ENCODE peak calls at places on chromosomes 3 and 15, in four cellular contexts. One of them, this sample, is unnamed.
A peak's percentile ranks its signal among the peaks of the same experiment; 100 is the strongest.

GRCh38 chr3:66393486-66394260 is 107.1 kb downstream of the LRIG1 start:
- DNase-seq in GM12878: peak; percentile 47
- DNase-seq in HepG2: no peak
- DNase-seq in K562: no peak
- DNase-seq in this sample: no peak

GRCh38 chr3:4584537-4585249 is 91.5 kb downstream of the ITPR1 start:
- DNase-seq in GM12878: peak; percentile 13
- DNase-seq in HepG2: no peak
- DNase-seq in K562: no peak
- DNase-seq in this sample: no peak

GRCh38 chr3:112088944-112089343 is 2.8 kb downstream of the C3orf52 start:
- DNase-seq in GM12878: no peak
- DNase-seq in HepG2: no peak
- DNase-seq in K562: no peak
- DNase-seq in this sample: no peak

GRCh38 chr3:11373645-11374044 is 101.4 kb downstream of the ATG7 start:
- DNase-seq in GM12878: no peak
- DNase-seq in HepG2: no peak
- DNase-seq in K562: no peak
- DNase-seq in this sample: no peak

GRCh38 chr3:10417849-10418248 is 87.5 kb downstream of the ATP2B2 start:
- DNase-seq in GM12878: no peak
- DNase-seq in HepG2: peak; percentile 38
- DNase-seq in K562: peak; percentile 41
- DNase-seq in this sample: no peak

GRCh38 chr3:5520237-5520636 is 332.7 kb downstream of the EDEM1 start:
- DNase-seq in GM12878: no peak
- DNase-seq in HepG2: no peak
- DNase-seq in K562: peak; percentile 71
- DNase-seq in this sample: no peak

GRCh38 chr15:90047956-90048575 is 46.9 kb downstream of the ZNF710 start:
- DNase-seq in GM12878: no peak
- DNase-seq in HepG2: no peak
- DNase-seq in K562: no peak
- DNase-seq in this sample: no peak

GRCh38 chr3:173743111-173743510 is 345.6 kb downstream of the NLGN1 start:
- DNase-seq in GM12878: no peak
- DNase-seq in HepG2: no peak
- DNase-seq in K562: no peak
- DNase-seq in this sample: no peak

GRCh38 chr3:168671091-168671490 is 575.4 kb upstream of the GOLIM4 start:
- DNase-seq in GM12878: no peak
- DNase-seq in HepG2: no peak
- DNase-seq in K562: no peak
- DNase-seq in this sample: no peak

GRCh38 chr15:96870510-96871039 is 540.1 kb downstream of the NR2F2 start:
- DNase-seq in GM12878: no peak
- DNase-seq in HepG2: no peak
- DNase-seq in K562: no peak
- DNase-seq in this sample: peak; percentile 34

GRCh38 chr3:12959838-12960378 is 113.3 kb downstream of the IQSEC1 start:
- DNase-seq in GM12878: no peak
- DNase-seq in HepG2: no peak
- DNase-seq in K562: peak; percentile 53
- DNase-seq in this sample: no peak

GRCh38 chr3:141877911-141878310 is 1.5 kb downstream of the ATP1B3 start:
- DNase-seq in GM12878: no peak
- DNase-seq in HepG2: no peak
- DNase-seq in K562: no peak
- DNase-seq in this sample: no peak

GRCh38 chr3:187567026-187567425 is 103.2 kb downstream of the SST start:
- DNase-seq in GM12878: no peak
- DNase-seq in HepG2: no peak
- DNase-seq in K562: no peak
- DNase-seq in this sample: no peak

GRCh38 chr3:36221975-36222374 is 158.3 kb upstream of the STAC start:
- DNase-seq in GM12878: no peak
- DNase-seq in HepG2: no peak
- DNase-seq in K562: no peak
- DNase-seq in this sample: no peak

GRCh38 chr15:78873796-78874761 is 1.4 kb downstream of the MORF4L1 start:
- DNase-seq in GM12878: no peak
- DNase-seq in HepG2: no peak
- DNase-seq in K562: no peak
- DNase-seq in this sample: no peak

GRCh38 chr15:38612159-38612863 is 47.7 kb upstream of the RASGRP1 start:
- DNase-seq in GM12878: no peak
- DNase-seq in HepG2: no peak
- DNase-seq in K562: no peak
- DNase-seq in this sample: no peak

GRCh38 chr3:147507638-147508286 is 98.6 kb downstream of the ZIC1 start:
- DNase-seq in GM12878: no peak
- DNase-seq in HepG2: no peak
- DNase-seq in K562: no peak
- DNase-seq in this sample: no peak

GRCh38 chr3:171883893-171884279 is 40.7 kb downstream of the TMEM212 start:
- DNase-seq in GM12878: no peak
- DNase-seq in HepG2: no peak
- DNase-seq in K562: no peak
- DNase-seq in this sample: no peak

GRCh38 chr3:113626513-113627371 is 69.7 kb downstream of the USF3 start:
- DNase-seq in GM12878: no peak
- DNase-seq in HepG2: peak; percentile 61
- DNase-seq in K562: peak; percentile 37
- DNase-seq in this sample: peak; percentile 76

GRCh38 chr3:132289311-132289710 is 27.9 kb upstream of the ACP3 start:
- DNase-seq in GM12878: no peak
- DNase-seq in HepG2: no peak
- DNase-seq in K562: no peak
- DNase-seq in this sample: no peak

GRCh38 chr3:69357196-69357595 is 28.7 kb downstream of the FRMD4B start:
- DNase-seq in GM12878: no peak
- DNase-seq in HepG2: no peak
- DNase-seq in K562: no peak
- DNase-seq in this sample: no peak

GRCh38 chr3:24496529-24497482 is 2.2 kb upstream of the THRB start:
- DNase-seq in GM12878: no peak
- DNase-seq in HepG2: peak; percentile 82
- DNase-seq in K562: peak; percentile 67
- DNase-seq in this sample: peak; percentile 79

GRCh38 chr3:179558742-179559364 is 3.9 kb upstream of the ACTL6A start:
- DNase-seq in GM12878: peak; percentile 12
- DNase-seq in HepG2: peak; percentile 48
- DNase-seq in K562: peak; percentile 38
- DNase-seq in this sample: peak; percentile 73

GRCh38 chr3:52455283-52456168 is at the start of gene NISCH:
- DNase-seq in GM12878: peak; percentile 30
- DNase-seq in HepG2: peak; percentile 58
- DNase-seq in K562: peak; percentile 93
- DNase-seq in this sample: peak; percentile 85

GRCh38 chr3:72123908-72124441 is 339.0 kb upstream of the PROK2 start:
- DNase-seq in GM12878: peak; percentile 19
- DNase-seq in HepG2: peak; percentile 21
- DNase-seq in K562: no peak
- DNase-seq in this sample: no peak

DNA sequence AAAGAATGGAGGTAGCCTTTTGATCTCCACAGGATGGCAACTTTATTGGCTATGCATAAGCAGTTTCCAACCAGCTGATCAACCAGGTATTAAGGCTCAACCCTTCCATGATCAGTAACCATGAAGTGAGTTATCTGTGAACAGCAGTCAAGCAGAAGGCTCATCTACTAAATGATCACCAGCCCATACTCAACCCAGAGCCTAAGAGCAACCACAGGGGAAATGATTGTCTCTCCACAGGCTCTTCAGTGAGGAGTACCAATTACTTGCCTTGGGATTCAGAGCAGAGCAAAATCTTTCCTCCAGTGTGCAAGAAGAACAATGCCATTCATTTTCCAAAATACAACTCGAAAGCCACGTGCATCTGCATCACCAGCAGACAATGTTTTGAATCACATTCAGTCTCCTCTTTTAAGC is 754.8 kb downstream of the ROBO1 start:
- DNase-seq in GM12878: no peak
- DNase-seq in HepG2: no peak
- DNase-seq in K562: no peak
- DNase-seq in this sample: no peak
- TF ChIP-seq ESRRA in GM12878: no peak
- TF ChIP-seq ESRRA in HepG2: no peak
- TF ChIP-seq ESRRA in K562: no peak
- TF ChIP-seq ESRRA in this sample: no peak

DNA sequence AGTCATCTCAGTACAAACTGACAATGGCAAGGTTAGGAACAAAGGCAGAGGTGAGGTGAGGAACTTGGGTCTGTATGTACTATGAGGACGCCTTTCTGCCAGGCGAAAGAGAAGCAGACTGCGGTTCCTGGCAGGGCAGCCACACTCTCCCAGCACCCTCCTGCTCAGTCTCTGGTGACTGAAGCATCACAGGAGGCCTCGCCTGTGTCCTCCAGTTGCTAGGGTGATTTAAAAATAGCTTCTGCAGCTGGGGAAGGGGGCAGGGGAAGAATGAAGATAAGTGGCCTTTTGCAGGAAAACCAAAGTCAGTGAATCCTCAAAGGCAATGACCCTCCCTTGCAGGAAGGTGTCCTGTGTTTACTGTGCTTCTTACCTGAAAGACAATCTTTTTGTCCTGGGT is 65.6 kb upstream of the DGKG start:
- DNase-seq in GM12878: no peak
- DNase-seq in HepG2: no peak
- DNase-seq in K562: no peak
- DNase-seq in this sample: no peak
- TF ChIP-seq CBFB in GM12878: no peak
- TF ChIP-seq CBFB in HepG2: no peak
- TF ChIP-seq CBFB in K562: no peak
- TF ChIP-seq CBFB in this sample: no peak

DNA sequence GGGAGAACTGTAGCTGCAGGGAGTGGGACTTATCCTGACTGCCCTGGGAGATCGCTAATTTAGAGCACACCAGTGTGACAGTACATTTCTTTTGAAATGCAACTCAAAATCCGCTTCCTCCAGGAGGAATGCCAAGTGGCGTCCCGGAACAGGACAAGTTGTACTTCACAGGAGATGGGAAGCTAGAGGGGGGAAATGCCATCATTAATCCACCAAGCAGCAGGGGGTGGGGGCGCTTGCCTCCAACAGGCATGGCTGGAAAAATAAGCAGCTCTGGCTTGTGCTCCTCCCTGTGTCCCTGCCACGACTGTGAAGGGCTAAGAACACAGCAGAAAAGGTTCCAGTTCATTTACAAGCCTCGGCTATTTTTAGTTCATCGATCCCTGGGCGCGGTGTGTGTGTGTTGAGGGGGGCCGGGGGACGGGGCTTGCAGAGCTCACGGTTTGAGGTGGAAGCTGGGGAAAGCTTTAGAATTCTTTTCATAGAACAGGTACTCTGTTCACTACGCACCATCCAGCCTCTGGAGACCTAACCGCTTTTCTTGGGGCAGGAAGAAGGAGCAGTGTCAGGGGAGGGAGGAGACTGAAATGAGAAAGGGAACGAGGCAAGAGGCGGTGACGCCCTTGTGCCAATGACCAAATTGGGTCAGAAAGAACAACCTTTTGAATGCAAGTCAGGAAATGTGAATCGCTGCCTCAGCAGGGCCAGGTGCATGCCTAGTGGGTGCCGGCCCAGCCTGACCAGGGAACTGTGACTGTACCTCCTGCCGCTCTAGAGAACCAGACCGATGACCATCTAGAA is 51.8 kb upstream of the DGKG start:
- DNase-seq in GM12878: peak; percentile 17
- DNase-seq in HepG2: no peak
- DNase-seq in K562: no peak
- DNase-seq in this sample: peak; percentile 45
- TF ChIP-seq ESRRA in GM12878: no peak
- TF ChIP-seq ESRRA in HepG2: no peak
- TF ChIP-seq ESRRA in K562: no peak
- TF ChIP-seq ESRRA in this sample: no peak

GRCh38 chr15:60616628-60617027 is 137.7 kb upstream of the ICE2 start:
- DNase-seq in GM12878: no peak
- DNase-seq in HepG2: no peak
- DNase-seq in K562: no peak
- DNase-seq in this sample: no peak

GRCh38 chr15:60619131-60619530 is 140.2 kb upstream of the ICE2 start:
- DNase-seq in GM12878: no peak
- DNase-seq in HepG2: no peak
- DNase-seq in K562: no peak
- DNase-seq in this sample: no peak

GRCh38 chr15:60616147-60616546 is 137.2 kb upstream of the ICE2 start:
- DNase-seq in GM12878: no peak
- DNase-seq in HepG2: no peak
- DNase-seq in K562: no peak
- DNase-seq in this sample: no peak

GRCh38 chr15:60618206-60618605 is 139.3 kb upstream of the ICE2 start:
- DNase-seq in GM12878: no peak
- DNase-seq in HepG2: no peak
- DNase-seq in K562: no peak
- DNase-seq in this sample: no peak

GRCh38 chr15:60620707-60621106 is 141.8 kb upstream of the ICE2 start:
- DNase-seq in GM12878: no peak
- DNase-seq in HepG2: no peak
- DNase-seq in K562: no peak
- DNase-seq in this sample: peak; percentile 64
- TF ChIP-seq CBFB in GM12878: no peak
- TF ChIP-seq CBFB in HepG2: no peak
- TF ChIP-seq CBFB in K562: no peak
- TF ChIP-seq CBFB in this sample: no peak

DNA sequence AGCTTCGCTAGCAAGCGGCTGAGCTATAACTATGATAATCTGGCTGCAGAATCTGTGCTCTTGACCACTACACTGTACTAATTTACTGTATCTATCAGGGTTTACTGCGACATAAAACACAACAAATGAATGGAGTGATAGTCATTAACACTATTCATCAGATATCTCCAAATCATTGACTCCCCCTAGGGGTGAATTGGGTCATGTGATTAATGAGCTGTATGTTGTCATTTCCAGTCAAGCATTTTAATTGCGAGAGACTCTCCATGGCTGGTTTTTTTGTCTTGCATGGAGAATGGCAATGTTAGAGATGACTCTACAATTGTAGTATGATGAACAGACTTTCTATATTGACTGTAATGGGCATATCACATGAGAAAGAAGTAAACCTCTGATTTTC is 10.5 kb upstream of the TM4SF18 start:
- DNase-seq in GM12878: no peak
- DNase-seq in HepG2: no peak
- DNase-seq in K562: peak; percentile 13
- DNase-seq in this sample: no peak
- TF ChIP-seq ESRRA in GM12878: no peak
- TF ChIP-seq ESRRA in HepG2: no peak
- TF ChIP-seq ESRRA in K562: no peak
- TF ChIP-seq ESRRA in this sample: no peak

DNA sequence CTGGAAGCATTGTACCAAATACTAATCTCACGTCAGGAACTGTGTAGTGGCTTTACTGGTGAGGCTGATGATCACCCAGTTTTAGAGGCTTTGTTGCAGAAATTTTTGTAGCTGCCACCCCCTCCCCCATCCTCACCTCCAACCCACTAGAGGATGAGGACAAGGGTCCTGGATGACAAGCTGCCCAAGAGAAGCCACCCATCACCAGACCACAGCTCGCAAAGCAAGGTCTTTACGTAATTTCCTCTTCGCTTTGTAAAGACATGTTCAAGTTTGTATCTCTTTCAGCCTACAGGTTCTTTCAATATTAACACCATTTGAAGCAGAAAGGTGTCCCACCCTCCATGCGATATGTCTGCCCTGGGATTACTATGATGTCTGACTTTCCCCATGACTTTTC is 74.2 kb downstream of the LDHAL6B start:
- DNase-seq in GM12878: no peak
- DNase-seq in HepG2: no peak
- DNase-seq in K562: no peak
- DNase-seq in this sample: no peak
- TF ChIP-seq CBFB in GM12878: no peak
- TF ChIP-seq CBFB in HepG2: no peak
- TF ChIP-seq CBFB in K562: no peak
- TF ChIP-seq CBFB in this sample: no peak

This sample was measured in WTC11.